ENCODE peak calls at places on chromosomes 16 and 17, in five cellular contexts. One of them, this sample, is unnamed.

GRCh38 chr17:65346166-65346565 is 209.0 kb downstream of the RGS9 start:
- DNase-seq in anterior cingulate cortex: no peak
- DNase-seq in substantia nigra: no peak
- DNase-seq in T-helper 1 cell: no peak
- DNase-seq in colonic mucosa: no peak
- DNase-seq in this sample: no peak

GRCh38 chr17:46191332-46192210 is 1.7 kb downstream of the KANSL1 start:
- DNase-seq in T-helper 1 cell: no peak
- DNase-seq in substantia nigra: peak
- DNase-seq in colonic mucosa: peak
- DNase-seq in anterior cingulate cortex: peak
- DNase-seq in this sample: no peak

GRCh38 chr17:38587193-38587592 is 18.6 kb downstream of the SRCIN1 start:
- DNase-seq in colonic mucosa: no peak
- DNase-seq in substantia nigra: no peak
- DNase-seq in T-helper 1 cell: no peak
- DNase-seq in anterior cingulate cortex: no peak
- DNase-seq in this sample: no peak

GRCh38 chr16:53087101-53087500 is 32.3 kb downstream of the CHD9 start:
- DNase-seq in colonic mucosa: no peak
- DNase-seq in anterior cingulate cortex: no peak
- DNase-seq in T-helper 1 cell: no peak
- DNase-seq in substantia nigra: no peak
- DNase-seq in this sample: no peak

GRCh38 chr17:58136669-58137279 is 11.4 kb upstream of the OR4D1 start:
- DNase-seq in colonic mucosa: no peak
- DNase-seq in T-helper 1 cell: no peak
- DNase-seq in substantia nigra: no peak
- DNase-seq in anterior cingulate cortex: no peak
- DNase-seq in this sample: no peak

GRCh38 chr16:80804451-80805383 is at the start of gene CDYL2:
- DNase-seq in T-helper 1 cell: peak
- DNase-seq in colonic mucosa: peak
- DNase-seq in anterior cingulate cortex: no peak
- DNase-seq in substantia nigra: peak
- DNase-seq in this sample: peak

GRCh38 chr16:6642271-6642670 is 690.4 kb upstream of the RBFOX1 start:
- DNase-seq in colonic mucosa: no peak
- DNase-seq in substantia nigra: no peak
- DNase-seq in anterior cingulate cortex: no peak
- DNase-seq in T-helper 1 cell: no peak
- DNase-seq in this sample: no peak

GRCh38 chr16:29973384-29974246 is at the start of gene TAOK2:
- DNase-seq in substantia nigra: peak
- DNase-seq in colonic mucosa: peak
- DNase-seq in T-helper 1 cell: peak
- DNase-seq in anterior cingulate cortex: peak
- DNase-seq in this sample: peak

GRCh38 chr16:2829501-2830354 is at the start of gene ZG16B:
- DNase-seq in substantia nigra: no peak
- DNase-seq in colonic mucosa: peak
- DNase-seq in T-helper 1 cell: no peak
- DNase-seq in anterior cingulate cortex: no peak
- DNase-seq in this sample: peak

GRCh38 chr16:80831039-80831438 is 26.6 kb upstream of the CDYL2 start:
- DNase-seq in T-helper 1 cell: no peak
- DNase-seq in anterior cingulate cortex: no peak
- DNase-seq in colonic mucosa: no peak
- DNase-seq in substantia nigra: no peak
- DNase-seq in this sample: no peak

GRCh38 chr17:58447039-58447975 is 30.0 kb upstream of the RNF43 start:
- DNase-seq in anterior cingulate cortex: peak
- DNase-seq in T-helper 1 cell: peak
- DNase-seq in colonic mucosa: peak
- DNase-seq in substantia nigra: peak
- DNase-seq in this sample: peak

GRCh38 chr16:77998350-77999023 is 23.9 kb upstream of the CLEC3A start:
- DNase-seq in substantia nigra: no peak
- DNase-seq in colonic mucosa: no peak
- DNase-seq in anterior cingulate cortex: no peak
- DNase-seq in T-helper 1 cell: no peak
- DNase-seq in this sample: no peak

GRCh38 chr17:70422862-70423261 is 253.5 kb downstream of the KCNJ2 start:
- DNase-seq in T-helper 1 cell: no peak
- DNase-seq in colonic mucosa: no peak
- DNase-seq in substantia nigra: no peak
- DNase-seq in anterior cingulate cortex: no peak
- DNase-seq in this sample: no peak

GRCh38 chr16:78045865-78046581 is 23.7 kb downstream of the CLEC3A start:
- DNase-seq in anterior cingulate cortex: peak
- DNase-seq in T-helper 1 cell: no peak
- DNase-seq in colonic mucosa: peak
- DNase-seq in substantia nigra: peak
- DNase-seq in this sample: peak

GRCh38 chr17:42283241-42284019 is 4.9 kb upstream of the STAT5A start:
- DNase-seq in anterior cingulate cortex: no peak
- DNase-seq in colonic mucosa: no peak
- DNase-seq in T-helper 1 cell: no peak
- DNase-seq in substantia nigra: no peak
- DNase-seq in this sample: peak

GRCh38 chr17:12519956-12520594 is 145.6 kb upstream of the MYOCD start:
- DNase-seq in colonic mucosa: no peak
- DNase-seq in anterior cingulate cortex: no peak
- DNase-seq in T-helper 1 cell: no peak
- DNase-seq in substantia nigra: no peak
- DNase-seq in this sample: no peak

GRCh38 chr16:4330277-4330882 is 14.5 kb downstream of the GLIS2 start:
- DNase-seq in colonic mucosa: peak
- DNase-seq in T-helper 1 cell: peak
- DNase-seq in anterior cingulate cortex: peak
- DNase-seq in substantia nigra: peak
- DNase-seq in this sample: peak

GRCh38 chr17:68482576-68483001 is 25.3 kb upstream of the WIPI1 start:
- DNase-seq in anterior cingulate cortex: no peak
- DNase-seq in substantia nigra: no peak
- DNase-seq in colonic mucosa: no peak
- DNase-seq in T-helper 1 cell: no peak
- DNase-seq in this sample: no peak

GRCh38 chr17:82317394-82318168 is at the start of gene CD7:
- DNase-seq in T-helper 1 cell: peak
- DNase-seq in colonic mucosa: no peak
- DNase-seq in substantia nigra: no peak
- DNase-seq in anterior cingulate cortex: no peak
- DNase-seq in this sample: no peak

GRCh38 chr17:40520991-40521453 is 19.6 kb upstream of the TNS4 start:
- DNase-seq in anterior cingulate cortex: no peak
- DNase-seq in substantia nigra: no peak
- DNase-seq in T-helper 1 cell: no peak
- DNase-seq in colonic mucosa: no peak
- DNase-seq in this sample: no peak

GRCh38 chr16:71339481-71340171 is 18.9 kb upstream of the CALB2 start:
- DNase-seq in anterior cingulate cortex: no peak
- DNase-seq in substantia nigra: no peak
- DNase-seq in T-helper 1 cell: no peak
- DNase-seq in colonic mucosa: no peak
- DNase-seq in this sample: no peak

GRCh38 chr16:67395458-67396158 is 2.3 kb upstream of the TPPP3 start:
- DNase-seq in substantia nigra: peak
- DNase-seq in colonic mucosa: no peak
- DNase-seq in anterior cingulate cortex: no peak
- DNase-seq in T-helper 1 cell: no peak
- DNase-seq in this sample: no peak

GRCh38 chr17:50361561-50362480 is 11.2 kb downstream of the MRPL27 start:
- DNase-seq in anterior cingulate cortex: peak
- DNase-seq in substantia nigra: peak
- DNase-seq in colonic mucosa: peak
- DNase-seq in T-helper 1 cell: peak
- DNase-seq in this sample: peak

GRCh38 chr16:16071631-16072244 is 122.3 kb downstream of the ABCC1 start:
- DNase-seq in T-helper 1 cell: no peak
- DNase-seq in colonic mucosa: no peak
- DNase-seq in substantia nigra: peak
- DNase-seq in anterior cingulate cortex: no peak
- DNase-seq in this sample: peak

GRCh38 chr16:30747799-30748633 is at the start of gene PHKG2:
- DNase-seq in anterior cingulate cortex: peak
- DNase-seq in substantia nigra: peak
- DNase-seq in T-helper 1 cell: peak
- DNase-seq in colonic mucosa: peak
- DNase-seq in this sample: peak

GRCh38 chr16:57045694-57046381 is 46.5 kb upstream of the CPNE2 start:
- DNase-seq in anterior cingulate cortex: peak
- DNase-seq in substantia nigra: peak
- DNase-seq in T-helper 1 cell: no peak
- DNase-seq in colonic mucosa: peak
- DNase-seq in this sample: peak

GRCh38 chr17:80984749-80985148 is 6.9 kb upstream of the CHMP6 start:
- DNase-seq in colonic mucosa: no peak
- DNase-seq in anterior cingulate cortex: no peak
- DNase-seq in substantia nigra: no peak
- DNase-seq in T-helper 1 cell: no peak
- DNase-seq in this sample: no peak

GRCh38 chr17:33940769-33941168 is 314.3 kb upstream of the CCL2 start:
- DNase-seq in colonic mucosa: no peak
- DNase-seq in substantia nigra: no peak
- DNase-seq in anterior cingulate cortex: no peak
- DNase-seq in T-helper 1 cell: no peak
- DNase-seq in this sample: no peak

GRCh38 chr16:49592507-49593422 is 219.2 kb downstream of the C16orf78 start:
- DNase-seq in T-helper 1 cell: no peak
- DNase-seq in anterior cingulate cortex: no peak
- DNase-seq in colonic mucosa: no peak
- DNase-seq in substantia nigra: no peak
- DNase-seq in this sample: peak

This sample was measured in stomach.